ENCODE peak calls at places on chromosomes 16 and 17, in ten cellular contexts. H is HCT116, V is H54, C is IMR-90, S is ovary, D is A549, R is uterus, X is lower leg skin, W is sigmoid colon, A is transverse colon. J is an unnamed sample.
A peak's percentile ranks its signal among the peaks of the same experiment; 100 is the strongest.

GRCh38 chr17:47694018-47694817 is at the start of gene TBKBP1:
- DNase-seq in S (peak; percentile 84), X (no peak), R (peak; percentile 47), C (peak; percentile 38), W (peak; percentile 79), D (peak; percentile 44), V (peak; percentile 59), H (no peak), A (peak; percentile 43), J (peak; percentile 74)

GRCh38 chr16:17374668-17375255 is 96.0 kb downstream of the XYLT1 start:
- DNase-seq in H (no peak), S (no peak), R (no peak), C (no peak), A (no peak), D (no peak), V (no peak), W (no peak), X (no peak), J (no peak)

GRCh38 chr16:8632675-8633182 is 11.2 kb downstream of the METTL22 start:
- DNase-seq in D (no peak), H (no peak), W (peak; percentile 70), V (no peak), R (no peak), X (no peak), A (peak; percentile 15), S (no peak), C (no peak), J (no peak)

GRCh38 chr17:66814026-66814425 is 20.9 kb upstream of the CACNG5 start:
- DNase-seq in X (no peak), R (no peak), A (no peak), V (no peak), D (no peak), W (peak; percentile 35), C (no peak), S (no peak), H (no peak), J (no peak)

GRCh38 chr17:83144421-83145357 is 65.3 kb downstream of the METRNL start:
- DNase-seq in D (no peak), W (peak; percentile 69), A (no peak), R (no peak), X (peak; percentile 93), S (peak; percentile 50), V (no peak), C (peak; percentile 5), H (no peak), J (no peak)

GRCh38 chr17:41917957-41918391 is 777 bp downstream of the ACLY start:
- DNase-seq in S (peak; percentile 76), H (no peak), W (peak; percentile 85), A (peak; percentile 71), D (peak; percentile 44), C (peak; percentile 31), V (no peak), R (peak; percentile 52), X (peak; percentile 88), J (peak; percentile 31)

GRCh38 chr16:63146251-63146650 is 1110.0 kb upstream of the CDH8 start:
- DNase-seq in H (no peak), X (no peak), D (no peak), A (no peak), V (no peak), W (no peak), S (no peak), C (no peak), R (no peak), J (no peak)

GRCh38 chr16:74871608-74872007 is 97.0 kb upstream of the FA2H start:
- DNase-seq in V (no peak), A (no peak), S (no peak), C (no peak), R (no peak), W (no peak), D (no peak), H (no peak), X (no peak), J (no peak)

GRCh38 chr17:73363788-73364522 is 52.2 kb upstream of the CDC42EP4 start:
- DNase-seq in H (no peak), D (no peak), A (no peak), S (no peak), R (no peak), W (no peak), V (no peak), C (no peak), X (no peak), J (no peak)

GRCh38 chr16:1428511-1428910 is 2.4 kb upstream of the PERCC1 start:
- DNase-seq in C (no peak), H (no peak), W (no peak), D (peak; percentile 57), A (no peak), X (no peak), S (no peak), V (no peak), R (no peak), J (peak; percentile 60)

GRCh38 chr17:55561316-55561972 is 50.2 kb upstream of the SMIM36 start:
- DNase-seq in X (no peak), A (no peak), H (no peak), R (no peak), C (no peak), D (no peak), S (no peak), V (no peak), W (no peak), J (no peak)

GRCh38 chr17:16101440-16101839 is 101.8 kb downstream of the TTC19 start:
- DNase-seq in C (no peak), S (no peak), X (no peak), V (no peak), A (no peak), W (no peak), R (no peak), H (no peak), D (no peak), J (no peak)

GRCh38 chr17:43940630-43941029 is 1.6 kb downstream of the PPY start:
- DNase-seq in R (no peak), W (no peak), S (no peak), H (peak; percentile 24), D (peak; percentile 58), X (no peak), C (peak; percentile 35), A (no peak), V (peak; percentile 30), J (no peak)

DNA sequence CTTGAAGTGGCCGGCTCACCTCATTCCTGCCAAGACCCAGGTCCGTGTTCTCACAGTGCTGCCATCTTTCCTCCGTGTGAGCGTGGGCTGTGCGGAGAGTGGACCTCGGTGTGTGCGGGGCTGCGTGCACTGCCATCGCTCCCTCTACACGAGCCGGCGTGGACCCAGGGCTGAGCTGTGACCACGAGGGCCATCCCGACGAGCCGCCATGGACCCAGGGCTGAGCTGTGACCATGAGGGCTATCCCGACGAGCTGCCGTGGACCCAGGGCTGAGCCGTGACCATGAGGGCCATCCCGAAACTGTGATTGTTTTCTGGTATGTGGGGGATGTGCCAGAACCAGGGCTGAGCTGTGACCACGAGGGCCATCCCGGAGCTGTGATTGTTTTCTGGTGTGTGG is 8.9 kb upstream of the MVD start:
- DNase-seq in H (no peak), A (no peak), R (no peak), W (no peak), X (no peak), S (no peak), D (no peak), C (no peak), V (no peak), J (no peak)
- TF ChIP-seq POLR2A in H (no peak), A (no peak), R (no peak), W (no peak), X (no peak), S (no peak), D (no peak), C (no peak), V (no peak), J (no peak)

GRCh38 chr16:88651276-88651988 is 579 bp upstream of the CYBA start:
- DNase-seq in S (no peak), H (peak; percentile 72), C (no peak), D (peak; percentile 48), V (no peak), R (no peak), X (peak; percentile 94), A (peak; percentile 81), W (no peak), J (peak; percentile 96)
- TF ChIP-seq POLR2A in S (no peak), H (no peak), C (no peak), D (no peak), V (no peak), R (no peak), X (no peak), A (peak; percentile 7), W (no peak), J (no peak)

DNA sequence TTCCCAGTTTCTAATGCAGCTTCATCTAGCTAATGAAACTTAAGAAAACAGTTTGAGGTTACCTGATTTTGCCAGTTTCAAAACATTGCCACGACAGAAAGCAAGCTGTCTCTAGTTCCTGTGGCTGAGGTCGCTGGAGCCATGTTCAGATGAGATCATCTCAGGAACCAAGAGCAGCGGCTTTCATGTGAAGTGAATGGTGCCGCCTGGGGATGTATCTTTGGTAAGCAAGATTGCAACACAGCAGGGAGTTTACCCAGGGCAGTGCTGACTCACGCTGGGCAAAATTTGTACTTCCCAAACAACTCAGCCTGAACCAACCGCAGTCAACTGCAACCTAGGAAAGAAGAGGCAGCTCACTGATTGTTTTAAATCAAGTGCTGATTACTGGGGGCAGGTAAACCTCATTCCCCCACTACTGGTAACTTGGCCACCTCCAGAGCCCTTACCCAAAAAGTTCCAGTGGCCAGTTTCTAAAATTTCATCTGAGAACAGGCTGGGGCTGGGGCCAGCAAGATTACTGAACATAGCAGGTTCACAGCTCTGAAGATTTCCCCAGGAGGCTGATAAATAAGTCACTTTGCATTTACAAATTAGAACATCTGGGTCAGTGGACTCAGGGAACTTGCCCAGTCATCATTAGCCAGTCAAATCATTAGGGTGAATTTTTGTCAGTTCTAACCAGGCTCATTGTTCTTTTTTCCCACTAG is at the start of gene RFFL:
- DNase-seq in V (peak; percentile 71), X (peak; percentile 97), W (peak; percentile 95), R (peak; percentile 92), S (peak; percentile 61), H (peak; percentile 91), A (peak; percentile 91), C (peak; percentile 99), D (peak; percentile 99), J (peak; percentile 89)
- TF ChIP-seq POLR2A in V (no peak), X (no peak), W (no peak), R (peak; percentile 37), S (peak; percentile 19), H (no peak), A (peak; percentile 24), C (peak; percentile 73), D (peak; percentile 31), J (no peak)

GRCh38 chr17:81891303-81891552 is 158 bp downstream of the ALYREF start:
- DNase-seq in D (no peak), R (no peak), S (no peak), W (no peak), C (no peak), V (no peak), X (peak; percentile 83), A (no peak), H (no peak), J (no peak)

GRCh38 chr17:81898029-81898866 is 3.8 kb upstream of the NPB start:
- DNase-seq in R (no peak), A (no peak), D (peak; percentile 87), X (no peak), W (no peak), C (peak; percentile 81), V (peak; percentile 90), H (peak; percentile 56), S (no peak), J (no peak)

GRCh38 chr17:81899514-81900166 is 2.4 kb upstream of the NPB start:
- DNase-seq in A (no peak), X (no peak), C (no peak), W (no peak), R (no peak), H (no peak), V (no peak), D (no peak), S (no peak), J (no peak)

GRCh38 chr17:81898885-81899284 is 3.2 kb upstream of the NPB start:
- DNase-seq in D (no peak), H (no peak), V (no peak), C (no peak), X (no peak), W (no peak), R (no peak), A (no peak), S (no peak), J (no peak)

GRCh38 chr17:81895400-81895799 is 3.9 kb downstream of the ANAPC11 start:
- DNase-seq in S (no peak), C (no peak), R (no peak), W (no peak), H (no peak), D (no peak), A (no peak), V (no peak), X (no peak), J (no peak)
- TF ChIP-seq POLR2A in S (no peak), C (no peak), R (no peak), W (no peak), H (no peak), D (no peak), A (no peak), V (no peak), X (no peak), J (no peak)

J was measured in Peyer's patch.